ENCODE peak calls at places on chromosome 12, in eight cellular contexts. X, K, J, E, O, P, G and T are unnamed samples.

GRCh38 chr12:122197612-122197966 is 5.9 kb upstream of the B3GNT4 start:
- DNase-seq in X (no peak), K (no peak), J (no peak), E (no peak), O (no peak), P (no peak), G (no peak), T (no peak)

GRCh38 chr12:67085699-67086098 is 183.5 kb upstream of the CAND1 start:
- DNase-seq in X (no peak), K (no peak), J (no peak), E (no peak), O (no peak), P (no peak), G (no peak), T (no peak)

GRCh38 chr12:111447571-111448265 is 42.0 kb downstream of the SH2B3 start:
- DNase-seq in X (no peak), K (no peak), J (no peak), E (peak), O (no peak), P (peak), G (no peak), T (no peak)

GRCh38 chr12:28958553-28959195 is 190.4 kb upstream of the FAR2 start:
- DNase-seq in X (no peak), K (no peak), J (no peak), E (no peak), O (no peak), P (no peak), G (no peak), T (no peak)

GRCh38 chr12:54661048-54661447 is 12.9 kb upstream of the DCD start:
- DNase-seq in X (no peak), K (no peak), J (no peak), E (no peak), O (no peak), P (no peak), G (no peak), T (no peak)

GRCh38 chr12:102356690-102357089 is 123.7 kb downstream of the IGF1 start:
- DNase-seq in X (no peak), K (no peak), J (no peak), E (no peak), O (no peak), P (no peak), G (no peak), T (no peak)

GRCh38 chr12:78183854-78184253 is 353.2 kb downstream of the NAV3 start:
- DNase-seq in X (no peak), K (no peak), J (no peak), E (no peak), O (no peak), P (no peak), G (no peak), T (no peak)

GRCh38 chr12:128818065-128819022 is 5.4 kb downstream of the SLC15A4 start:
- DNase-seq in X (no peak), K (no peak), J (no peak), E (no peak), O (no peak), P (no peak), G (no peak), T (no peak)

GRCh38 chr12:128707488-128707887 is 116.3 kb downstream of the SLC15A4 start:
- DNase-seq in X (no peak), K (no peak), J (no peak), E (no peak), O (no peak), P (no peak), G (no peak), T (no peak)

GRCh38 chr12:234891-235415 is 21.0 kb upstream of the SLC6A12 start:
- DNase-seq in X (no peak), K (no peak), J (no peak), E (peak), O (no peak), P (no peak), G (no peak), T (no peak)

GRCh38 chr12:122856999-122857671 is 21.9 kb downstream of the HIP1R start:
- DNase-seq in X (no peak), K (no peak), J (peak), E (no peak), O (no peak), P (no peak), G (no peak), T (no peak)

GRCh38 chr12:1853716-1854115 is 33.4 kb downstream of the LRTM2 start:
- DNase-seq in X (no peak), K (no peak), J (no peak), E (peak), O (no peak), P (no peak), G (no peak), T (peak)

GRCh38 chr12:53860426-53861223 is 78.0 kb upstream of the HOXC13 start:
- DNase-seq in X (no peak), K (no peak), J (no peak), E (no peak), O (no peak), P (no peak), G (no peak), T (no peak)

GRCh38 chr12:48027183-48028002 is 23.1 kb upstream of the COL2A1 start:
- DNase-seq in X (no peak), K (no peak), J (no peak), E (no peak), O (peak), P (no peak), G (no peak), T (no peak)

GRCh38 chr12:48024735-48025134 is 20.5 kb upstream of the COL2A1 start:
- DNase-seq in X (no peak), K (no peak), J (no peak), E (no peak), O (no peak), P (no peak), G (no peak), T (no peak)

GRCh38 chr12:48026081-48026827 is 22.0 kb upstream of the COL2A1 start:
- DNase-seq in X (no peak), K (no peak), J (no peak), E (no peak), O (no peak), P (no peak), G (no peak), T (no peak)

GRCh38 chr12:48023386-48023785 is 19.1 kb upstream of the COL2A1 start:
- DNase-seq in X (no peak), K (no peak), J (no peak), E (peak), O (no peak), P (no peak), G (no peak), T (no peak)

DNA sequence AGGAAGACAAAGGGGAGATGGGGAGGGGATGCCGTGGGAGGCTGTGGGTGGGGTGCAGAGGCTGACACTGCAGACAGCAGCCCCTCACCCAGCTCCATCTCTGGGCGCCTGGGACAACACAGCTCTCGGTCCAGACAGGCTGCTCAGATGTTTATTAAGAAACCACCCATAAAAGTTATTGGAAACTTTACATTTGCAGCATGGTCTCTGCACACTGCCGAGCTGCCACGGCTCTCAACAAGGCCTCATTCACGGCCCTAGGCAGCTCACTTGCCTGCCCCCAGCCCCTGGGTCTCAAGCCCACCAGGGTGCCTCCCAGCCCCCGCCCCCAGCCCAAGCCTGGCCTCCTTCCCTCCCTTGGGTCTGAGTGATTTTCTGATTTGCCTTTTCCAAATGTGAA is 21.0 kb upstream of the COL2A1 start:
- DNase-seq in X (no peak), K (no peak), J (no peak), E (no peak), O (no peak), P (no peak), G (no peak), T (no peak)
- TF ChIP-seq CTCF in X (no peak), K (no peak), J (no peak), E (no peak), O (no peak), P (no peak), G (no peak), T (no peak)

GRCh38 chr12:48775991-48776649 is 12.8 kb downstream of the ADCY6 start:
- DNase-seq in X (no peak), K (no peak), J (no peak), E (no peak), O (no peak), P (no peak), G (no peak), T (no peak)

GRCh38 chr12:48776956-48777355 is 11.9 kb downstream of the ADCY6 start:
- DNase-seq in X (no peak), K (no peak), J (no peak), E (no peak), O (no peak), P (no peak), G (no peak), T (no peak)

GRCh38 chr12:48773686-48774085 is 15.2 kb downstream of the ADCY6 start:
- DNase-seq in X (no peak), K (no peak), J (no peak), E (no peak), O (no peak), P (no peak), G (no peak), T (no peak)

GRCh38 chr12:48777501-48778400 is 11.1 kb downstream of the ADCY6 start:
- DNase-seq in X (no peak), K (no peak), J (no peak), E (no peak), O (no peak), P (no peak), G (no peak), T (no peak)

GRCh38 chr12:48775299-48775698 is 13.6 kb downstream of the ADCY6 start:
- DNase-seq in X (no peak), K (no peak), J (no peak), E (no peak), O (no peak), P (no peak), G (no peak), T (no peak)
- TF ChIP-seq CTCF in X (no peak), K (no peak), J (no peak), E (no peak), O (no peak), P (no peak), G (no peak), T (no peak)

DNA sequence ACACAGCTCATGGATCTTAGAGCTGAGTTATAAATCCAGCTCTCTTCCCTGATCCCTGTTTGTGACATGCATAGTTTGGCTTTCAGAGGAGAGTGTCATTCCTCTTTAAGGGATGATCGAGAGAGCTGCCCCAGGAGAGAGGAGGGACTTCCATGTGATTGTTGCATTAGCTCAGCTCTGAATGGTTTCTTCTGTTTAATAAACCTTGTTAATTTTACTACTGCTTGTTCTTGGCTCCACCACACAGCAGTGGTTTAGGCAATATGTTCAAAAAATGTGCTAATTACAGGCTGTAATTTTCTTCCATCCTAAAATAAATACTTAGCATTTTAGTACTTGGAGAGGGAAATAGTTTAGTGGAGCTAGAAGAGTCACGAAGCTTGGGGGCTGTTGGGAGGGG is 152.5 kb downstream of the C12orf75 start:
- DNase-seq in X (no peak), K (no peak), J (no peak), E (no peak), O (no peak), P (no peak), G (no peak), T (no peak)
- TF ChIP-seq CTCF in X (no peak), K (no peak), J (no peak), E (no peak), O (no peak), P (no peak), G (no peak), T (no peak)

GRCh38 chr12:103705927-103706326 is 118.9 kb downstream of the STAB2 start:
- DNase-seq in X (no peak), K (no peak), J (no peak), E (no peak), O (no peak), P (no peak), G (no peak), T (no peak)
- TF ChIP-seq CTCF in X (peak), K (no peak), J (no peak), E (peak), O (peak), P (no peak), G (peak), T (peak)

GRCh38 chr12:15013634-15014169 is 40.9 kb downstream of the PDE6H start:
- DNase-seq in X (no peak), K (no peak), J (no peak), E (no peak), O (no peak), P (no peak), G (no peak), T (no peak)

GRCh38 chr12:15014708-15015107 is 41.9 kb downstream of the PDE6H start:
- DNase-seq in X (no peak), K (no peak), J (no peak), E (no peak), O (no peak), P (no peak), G (no peak), T (no peak)

GRCh38 chr12:15015121-15015520 is 42.3 kb downstream of the PDE6H start:
- DNase-seq in X (no peak), K (no peak), J (no peak), E (no peak), O (no peak), P (no peak), G (no peak), T (no peak)

GRCh38 chr12:15011162-15011561 is 38.3 kb downstream of the PDE6H start:
- DNase-seq in X (no peak), K (no peak), J (no peak), E (no peak), O (no peak), P (no peak), G (no peak), T (no peak)
- TF ChIP-seq CTCF in X (peak), K (no peak), J (peak), E (peak), O (peak), P (no peak), G (peak), T (no peak)

GRCh38 chr12:40622246-40622838 is 69.9 kb upstream of the CNTN1 start:
- DNase-seq in X (peak), K (peak), J (no peak), E (no peak), O (peak), P (peak), G (no peak), T (peak)
- TF ChIP-seq CTCF in X (peak), K (peak), J (peak), E (peak), O (peak), P (peak), G (peak), T (peak)

GRCh38 chr12:6662906-6663742 is at the start of gene ING4:
- DNase-seq in X (peak), K (peak), J (peak), E (peak), O (peak), P (peak), G (peak), T (peak)
- TF ChIP-seq CTCF in X (no peak), K (no peak), J (no peak), E (peak), O (no peak), P (no peak), G (no peak), T (no peak)

GRCh38 chr12:25051583-25052190 is 102.8 kb upstream of the BCAT1 start:
- DNase-seq in X (no peak), K (no peak), J (no peak), E (no peak), O (no peak), P (no peak), G (peak), T (no peak)
- TF ChIP-seq CTCF in X (no peak), K (no peak), J (no peak), E (no peak), O (no peak), P (no peak), G (no peak), T (no peak)

GRCh38 chr12:80625901-80626300 is 81.5 kb upstream of the MYF6 start:
- DNase-seq in X (no peak), K (no peak), J (no peak), E (no peak), O (no peak), P (no peak), G (no peak), T (no peak)

GRCh38 chr12:80624986-80625530 is 82.4 kb upstream of the MYF6 start:
- DNase-seq in X (no peak), K (no peak), J (no peak), E (no peak), O (no peak), P (no peak), G (no peak), T (no peak)

GRCh38 chr12:80617733-80618132 is 89.7 kb upstream of the MYF6 start:
- DNase-seq in X (no peak), K (no peak), J (no peak), E (no peak), O (no peak), P (no peak), G (no peak), T (no peak)

GRCh38 chr12:80620281-80620680 is 87.2 kb upstream of the MYF6 start:
- DNase-seq in X (no peak), K (no peak), J (no peak), E (no peak), O (no peak), P (no peak), G (no peak), T (no peak)

GRCh38 chr12:80622271-80622670 is 85.2 kb upstream of the MYF6 start:
- DNase-seq in X (no peak), K (no peak), J (no peak), E (no peak), O (no peak), P (no peak), G (no peak), T (no peak)
- TF ChIP-seq CTCF in X (no peak), K (no peak), J (peak), E (no peak), O (no peak), P (no peak), G (peak), T (no peak)

GRCh38 chr12:126144603-126145002 is 1079.4 kb downstream of the AACS start:
- DNase-seq in X (no peak), K (no peak), J (no peak), E (no peak), O (no peak), P (no peak), G (no peak), T (no peak)

GRCh38 chr12:126139355-126139754 is 1074.1 kb downstream of the AACS start:
- DNase-seq in X (no peak), K (no peak), J (no peak), E (no peak), O (no peak), P (no peak), G (no peak), T (no peak)
- TF ChIP-seq CTCF in X (no peak), K (no peak), J (no peak), E (no peak), O (peak), P (no peak), G (no peak), T (no peak)